ENCODE peak calls at places on chromosomes 11 and 22, in four cellular contexts. One of them, this sample, is unnamed.

GRCh38 chr11:69666261-69666660 is 8.9 kb downstream of the LTO1 start:
- DNase-seq in GM12891: no peak
- DNase-seq in HCT116: no peak
- DNase-seq in breast epithelium: no peak
- DNase-seq in this sample: no peak

GRCh38 chr11:73176145-73176891 is 34.2 kb upstream of the FCHSD2 start:
- DNase-seq in GM12891: no peak
- DNase-seq in breast epithelium: peak
- DNase-seq in HCT116: no peak
- DNase-seq in this sample: no peak

GRCh38 chr11:114036156-114036811 is 23.2 kb upstream of the ZBTB16 start:
- DNase-seq in HCT116: peak
- DNase-seq in breast epithelium: peak
- DNase-seq in GM12891: no peak
- DNase-seq in this sample: no peak

GRCh38 chr11:117281159-117281558 is 10.0 kb upstream of the BACE1-AS start:
- DNase-seq in HCT116: peak
- DNase-seq in GM12891: no peak
- DNase-seq in breast epithelium: no peak
- DNase-seq in this sample: no peak

GRCh38 chr22:29670615-29671014 is 49.2 kb upstream of the CABP7 start:
- DNase-seq in breast epithelium: no peak
- DNase-seq in HCT116: no peak
- DNase-seq in GM12891: no peak
- DNase-seq in this sample: no peak

GRCh38 chr22:37880668-37881440 is 25.2 kb upstream of the MICALL1 start:
- DNase-seq in HCT116: no peak
- DNase-seq in GM12891: no peak
- DNase-seq in breast epithelium: no peak
- DNase-seq in this sample: no peak

GRCh38 chr11:100918551-100919500 is 210.8 kb downstream of the PGR start:
- DNase-seq in HCT116: no peak
- DNase-seq in breast epithelium: no peak
- DNase-seq in GM12891: no peak
- DNase-seq in this sample: no peak

GRCh38 chr11:405323-405975 is 9.3 kb downstream of the SIGIRR start:
- DNase-seq in HCT116: no peak
- DNase-seq in GM12891: no peak
- DNase-seq in breast epithelium: no peak
- DNase-seq in this sample: no peak

GRCh38 chr22:23399367-23400285 is 180.5 kb downstream of the IGLL1 start:
- DNase-seq in GM12891: no peak
- DNase-seq in HCT116: no peak
- DNase-seq in breast epithelium: peak
- DNase-seq in this sample: no peak

GRCh38 chr11:119380816-119381185 is 689 bp downstream of the USP2 start:
- DNase-seq in HCT116: no peak
- DNase-seq in GM12891: no peak
- DNase-seq in breast epithelium: peak
- DNase-seq in this sample: no peak

GRCh38 chr11:44537679-44538078 is 27.8 kb upstream of the CD82 start:
- DNase-seq in breast epithelium: no peak
- DNase-seq in GM12891: no peak
- DNase-seq in HCT116: no peak
- DNase-seq in this sample: no peak

GRCh38 chr22:46482311-46482710 is 55.1 kb downstream of the CELSR1 start:
- DNase-seq in GM12891: no peak
- DNase-seq in breast epithelium: no peak
- DNase-seq in HCT116: no peak
- DNase-seq in this sample: no peak

GRCh38 chr22:33476716-33477115 is 418.5 kb upstream of the SYN3 start:
- DNase-seq in GM12891: no peak
- DNase-seq in HCT116: no peak
- DNase-seq in breast epithelium: no peak
- DNase-seq in this sample: no peak

GRCh38 chr11:68749501-68750196 is 1.7 kb downstream of the TESMIN start:
- DNase-seq in HCT116: no peak
- DNase-seq in GM12891: no peak
- DNase-seq in breast epithelium: no peak
- DNase-seq in this sample: no peak

GRCh38 chr11:11952036-11952435 is 56.4 kb downstream of the DKK3 start:
- DNase-seq in breast epithelium: no peak
- DNase-seq in HCT116: no peak
- DNase-seq in GM12891: no peak
- DNase-seq in this sample: no peak

GRCh38 chr11:126079640-126080205 is 17.1 kb upstream of the CDON start:
- DNase-seq in GM12891: no peak
- DNase-seq in breast epithelium: no peak
- DNase-seq in HCT116: no peak
- DNase-seq in this sample: no peak

GRCh38 chr11:67022341-67022933 is 497 bp upstream of the SYT12 start:
- DNase-seq in HCT116: peak
- DNase-seq in breast epithelium: peak
- DNase-seq in GM12891: no peak
- DNase-seq in this sample: no peak

GRCh38 chr11:12079726-12080556 is 30.4 kb upstream of the MICAL2 start:
- DNase-seq in HCT116: peak
- DNase-seq in breast epithelium: peak
- DNase-seq in GM12891: no peak
- DNase-seq in this sample: no peak

GRCh38 chr11:23959466-23959865 is 537.4 kb upstream of the LUZP2 start:
- DNase-seq in GM12891: no peak
- DNase-seq in HCT116: no peak
- DNase-seq in breast epithelium: no peak
- DNase-seq in this sample: no peak

GRCh38 chr11:637333-637592 is 194 bp downstream of the DRD4 start:
- DNase-seq in HCT116: no peak
- DNase-seq in GM12891: no peak
- DNase-seq in breast epithelium: no peak
- DNase-seq in this sample: no peak

GRCh38 chr22:22380098-22381030 is 128.2 kb downstream of the ZNF280B start:
- DNase-seq in HCT116: no peak
- DNase-seq in breast epithelium: no peak
- DNase-seq in GM12891: peak
- DNase-seq in this sample: no peak

GRCh38 chr11:75185866-75186265 is 35.0 kb downstream of the SLCO2B1 start:
- DNase-seq in HCT116: no peak
- DNase-seq in GM12891: no peak
- DNase-seq in breast epithelium: no peak
- DNase-seq in this sample: no peak

GRCh38 chr11:59403546-59403945 is 22.7 kb downstream of the OR5A2 start:
- DNase-seq in breast epithelium: no peak
- DNase-seq in HCT116: no peak
- DNase-seq in GM12891: no peak
- DNase-seq in this sample: no peak

GRCh38 chr11:34616830-34617504 is 3.9 kb upstream of the EHF start:
- DNase-seq in GM12891: no peak
- DNase-seq in breast epithelium: no peak
- DNase-seq in HCT116: no peak
- DNase-seq in this sample: no peak

GRCh38 chr22:49481651-49482399 is 345.8 kb downstream of the BRD1 start:
- DNase-seq in breast epithelium: no peak
- DNase-seq in GM12891: no peak
- DNase-seq in HCT116: no peak
- DNase-seq in this sample: no peak

GRCh38 chr11:114260077-114260476 is 36.1 kb upstream of the NNMT start:
- DNase-seq in GM12891: no peak
- DNase-seq in breast epithelium: no peak
- DNase-seq in HCT116: no peak
- DNase-seq in this sample: no peak

GRCh38 chr22:28297504-28297903 is 378.4 kb upstream of the PITPNB start:
- DNase-seq in breast epithelium: no peak
- DNase-seq in GM12891: peak
- DNase-seq in HCT116: no peak
- DNase-seq in this sample: no peak

GRCh38 chr22:48722661-48723060 is 1105.0 kb downstream of the BRD1 start:
- DNase-seq in GM12891: no peak
- DNase-seq in breast epithelium: no peak
- DNase-seq in HCT116: no peak
- DNase-seq in this sample: no peak

GRCh38 chr22:45270095-45271020 is 14.4 kb upstream of the UPK3A start:
- DNase-seq in HCT116: no peak
- DNase-seq in GM12891: no peak
- DNase-seq in breast epithelium: no peak
- DNase-seq in this sample: no peak

DNA sequence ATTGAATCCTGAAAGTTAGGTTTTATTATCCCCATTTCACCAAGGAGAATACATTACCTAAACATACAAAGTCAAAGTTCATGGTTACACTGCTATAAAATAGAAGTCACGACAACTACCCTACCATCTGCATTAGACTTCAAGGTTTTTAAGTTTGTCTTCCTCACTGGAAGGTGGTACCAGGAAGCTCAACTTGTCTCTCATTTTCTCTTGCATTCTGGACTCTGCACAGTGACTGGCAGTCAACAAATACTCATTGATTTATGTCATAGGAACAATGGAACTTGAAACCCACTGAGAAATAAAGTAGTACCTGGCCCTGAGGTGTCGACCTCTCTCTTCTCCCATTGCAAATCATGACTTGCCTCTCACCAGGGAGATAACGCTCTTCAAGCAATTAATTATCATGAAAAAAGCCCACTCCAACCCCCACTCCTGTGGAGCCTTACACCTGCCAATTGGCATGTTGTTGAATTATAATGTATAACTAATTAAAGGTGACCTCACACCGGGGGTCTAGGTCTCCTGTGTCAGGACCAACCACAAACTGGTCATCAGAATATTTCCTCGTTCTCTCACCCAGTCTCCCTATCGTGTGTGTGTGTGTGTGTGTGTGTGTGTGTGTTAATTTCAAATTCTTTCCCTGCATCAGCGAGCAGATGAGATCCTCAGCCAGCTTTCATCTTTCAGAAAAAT is 357.1 kb downstream of the INSC start:
- DNase-seq in GM12891: no peak
- DNase-seq in HCT116: no peak
- DNase-seq in breast epithelium: no peak
- DNase-seq in this sample: no peak
- TF ChIP-seq POLR2AphosphoS5 in GM12891: no peak
- TF ChIP-seq POLR2AphosphoS5 in HCT116: no peak
- TF ChIP-seq POLR2AphosphoS5 in breast epithelium: no peak
- TF ChIP-seq POLR2AphosphoS5 in this sample: no peak

GRCh38 chr11:62708423-62709261 is 1.2 kb downstream of the GNG3 start:
- DNase-seq in breast epithelium: no peak
- DNase-seq in GM12891: no peak
- DNase-seq in HCT116: no peak
- DNase-seq in this sample: no peak

GRCh38 chr11:62705401-62705800 is 1.8 kb downstream of the BSCL2 start:
- DNase-seq in GM12891: no peak
- DNase-seq in HCT116: no peak
- DNase-seq in breast epithelium: no peak
- DNase-seq in this sample: no peak

GRCh38 chr11:62706841-62707240 is 383 bp downstream of the BSCL2 start:
- DNase-seq in GM12891: no peak
- DNase-seq in HCT116: no peak
- DNase-seq in breast epithelium: no peak
- DNase-seq in this sample: no peak

GRCh38 chr11:62707277-62707771 is at the start of the genes BSCL2 and GNG3:
- DNase-seq in HCT116: no peak
- DNase-seq in GM12891: no peak
- DNase-seq in breast epithelium: no peak
- DNase-seq in this sample: no peak

GRCh38 chr11:62705880-62706831 is 1.1 kb downstream of the BSCL2 start:
- DNase-seq in HCT116: peak
- DNase-seq in GM12891: peak
- DNase-seq in breast epithelium: peak
- DNase-seq in this sample: no peak
- TF ChIP-seq POLR2AphosphoS5 in HCT116: peak
- TF ChIP-seq POLR2AphosphoS5 in GM12891: no peak
- TF ChIP-seq POLR2AphosphoS5 in breast epithelium: peak
- TF ChIP-seq POLR2AphosphoS5 in this sample: peak

DNA sequence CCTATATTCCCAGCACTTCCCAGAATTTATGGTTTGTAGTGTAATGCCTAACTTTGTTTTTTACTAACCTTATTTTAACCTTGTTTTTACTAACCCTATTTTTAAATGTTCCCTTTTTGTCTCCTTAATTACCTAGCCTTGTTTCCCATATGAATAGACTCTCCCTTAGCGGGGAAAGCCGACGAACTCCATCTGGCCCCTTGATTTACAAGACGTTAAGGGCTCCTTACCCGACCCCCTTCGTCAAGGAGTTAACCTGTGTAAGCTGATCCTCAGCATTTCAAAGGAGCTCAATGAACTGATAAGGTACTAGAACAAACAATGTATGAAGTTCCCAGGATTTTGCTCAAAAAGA is 17.1 kb downstream of the APOBEC3H start:
- DNase-seq in GM12891: no peak
- DNase-seq in breast epithelium: no peak
- DNase-seq in HCT116: no peak
- DNase-seq in this sample: no peak
- TF ChIP-seq POLR2AphosphoS5 in GM12891: no peak
- TF ChIP-seq POLR2AphosphoS5 in breast epithelium: no peak
- TF ChIP-seq POLR2AphosphoS5 in HCT116: no peak
- TF ChIP-seq POLR2AphosphoS5 in this sample: no peak

GRCh38 chr11:46673713-46674462 is 26.5 kb downstream of the ARHGAP1 start:
- DNase-seq in breast epithelium: no peak
- DNase-seq in HCT116: no peak
- DNase-seq in GM12891: no peak
- DNase-seq in this sample: no peak

GRCh38 chr11:46675949-46676348 is 24.5 kb downstream of the ARHGAP1 start:
- DNase-seq in HCT116: no peak
- DNase-seq in breast epithelium: no peak
- DNase-seq in GM12891: no peak
- DNase-seq in this sample: no peak

GRCh38 chr11:46676436-46677158 is 23.8 kb downstream of the ARHGAP1 start:
- DNase-seq in HCT116: no peak
- DNase-seq in GM12891: no peak
- DNase-seq in breast epithelium: no peak
- DNase-seq in this sample: no peak

GRCh38 chr11:46675288-46675851 is 25.0 kb downstream of the ARHGAP1 start:
- DNase-seq in HCT116: no peak
- DNase-seq in breast epithelium: peak
- DNase-seq in GM12891: no peak
- DNase-seq in this sample: no peak

DNA sequence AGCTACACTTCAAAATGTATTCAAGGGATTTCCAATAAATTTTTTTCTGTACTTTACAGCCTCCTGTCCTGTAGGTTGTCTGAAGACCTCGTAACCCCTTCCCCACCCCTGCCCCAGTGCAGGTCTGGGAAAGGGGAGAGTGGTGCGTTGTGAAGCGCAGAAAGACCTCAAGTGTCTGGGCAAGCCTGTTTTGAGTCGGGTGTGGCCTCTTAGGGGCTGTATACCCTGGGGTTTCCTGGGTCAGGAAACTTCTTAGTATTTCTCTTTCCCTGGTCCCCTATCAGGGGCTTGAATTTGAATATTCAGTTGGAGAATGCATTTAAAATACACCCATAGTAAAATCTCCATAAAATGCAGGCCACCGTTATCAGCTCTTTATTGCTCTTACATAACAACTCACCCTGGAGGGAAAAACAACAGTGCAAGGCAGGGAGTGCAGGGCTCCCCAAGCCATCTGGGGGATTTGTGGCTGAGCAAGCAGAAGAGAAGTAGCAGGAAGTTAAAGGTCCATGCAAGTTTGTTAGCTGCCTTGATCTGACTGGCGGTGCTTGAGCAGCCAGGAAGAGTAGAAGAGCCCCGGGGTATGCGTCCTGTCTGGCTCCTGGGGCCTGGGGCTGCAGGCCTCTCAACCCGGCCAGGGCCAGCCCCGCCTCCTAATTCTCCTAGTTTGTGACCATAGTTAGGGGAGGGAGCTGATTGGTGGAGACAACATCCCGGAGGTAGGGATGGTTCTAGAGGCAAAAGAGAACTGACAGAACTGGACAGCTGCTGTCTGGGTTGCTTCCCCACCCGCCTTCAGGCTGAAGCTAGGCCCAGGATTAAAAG is 25.7 kb downstream of the ARHGAP1 start:
- DNase-seq in breast epithelium: no peak
- DNase-seq in HCT116: no peak
- DNase-seq in GM12891: no peak
- DNase-seq in this sample: peak
- TF ChIP-seq POLR2AphosphoS5 in breast epithelium: no peak
- TF ChIP-seq POLR2AphosphoS5 in HCT116: no peak
- TF ChIP-seq POLR2AphosphoS5 in GM12891: no peak
- TF ChIP-seq POLR2AphosphoS5 in this sample: peak